ENCODE peak calls at places on chromosomes 13 and 19, in six cellular contexts. One of them, this sample, is unnamed.

GRCh38 chr19:32345261-32346207 is at the start of gene ZNF507:
- DNase-seq in WERI-Rb-1: peak
- DNase-seq in astrocyte of the spinal cord: peak
- DNase-seq in endothelial cell: peak
- DNase-seq in progenitor cell of endocrine pancreas: peak
- DNase-seq in transverse colon: peak
- DNase-seq in this sample: peak

GRCh38 chr13:114037674-114038073 is 63.8 kb upstream of the C13orf46 start:
- DNase-seq in WERI-Rb-1: no peak
- DNase-seq in astrocyte of the spinal cord: no peak
- DNase-seq in endothelial cell: no peak
- DNase-seq in progenitor cell of endocrine pancreas: no peak
- DNase-seq in transverse colon: no peak
- DNase-seq in this sample: no peak

GRCh38 chr19:43901395-43902390 is 33.4 kb downstream of the ZNF45 start:
- DNase-seq in WERI-Rb-1: peak
- DNase-seq in astrocyte of the spinal cord: peak
- DNase-seq in endothelial cell: peak
- DNase-seq in progenitor cell of endocrine pancreas: peak
- DNase-seq in transverse colon: peak
- DNase-seq in this sample: peak

GRCh38 chr13:26062853-26063444 is 11.1 kb upstream of the SHISA2 start:
- DNase-seq in WERI-Rb-1: peak
- DNase-seq in astrocyte of the spinal cord: peak
- DNase-seq in endothelial cell: peak
- DNase-seq in progenitor cell of endocrine pancreas: no peak
- DNase-seq in transverse colon: peak
- DNase-seq in this sample: no peak

GRCh38 chr19:54203151-54203611 is 2.5 kb downstream of the RPS9 start:
- DNase-seq in WERI-Rb-1: no peak
- DNase-seq in astrocyte of the spinal cord: no peak
- DNase-seq in endothelial cell: no peak
- DNase-seq in progenitor cell of endocrine pancreas: no peak
- DNase-seq in transverse colon: no peak
- DNase-seq in this sample: no peak

GRCh38 chr13:29753593-29754485 is 96.6 kb downstream of the UBL3 start:
- DNase-seq in WERI-Rb-1: no peak
- DNase-seq in astrocyte of the spinal cord: peak
- DNase-seq in endothelial cell: no peak
- DNase-seq in progenitor cell of endocrine pancreas: no peak
- DNase-seq in transverse colon: no peak
- DNase-seq in this sample: no peak

GRCh38 chr19:19152668-19153384 is 14.5 kb upstream of the TMEM161A start:
- DNase-seq in WERI-Rb-1: no peak
- DNase-seq in astrocyte of the spinal cord: no peak
- DNase-seq in endothelial cell: no peak
- DNase-seq in progenitor cell of endocrine pancreas: no peak
- DNase-seq in transverse colon: no peak
- DNase-seq in this sample: no peak

GRCh38 chr13:44921931-44922758 is 67.1 kb downstream of the NUFIP1 start:
- DNase-seq in WERI-Rb-1: no peak
- DNase-seq in astrocyte of the spinal cord: peak
- DNase-seq in endothelial cell: no peak
- DNase-seq in progenitor cell of endocrine pancreas: no peak
- DNase-seq in transverse colon: peak
- DNase-seq in this sample: no peak

GRCh38 chr13:106145997-106146864 is 389.2 kb downstream of the EFNB2 start:
- DNase-seq in WERI-Rb-1: no peak
- DNase-seq in astrocyte of the spinal cord: no peak
- DNase-seq in endothelial cell: no peak
- DNase-seq in progenitor cell of endocrine pancreas: no peak
- DNase-seq in transverse colon: peak
- DNase-seq in this sample: no peak
- TF ChIP-seq CTCF in WERI-Rb-1: peak
- TF ChIP-seq CTCF in astrocyte of the spinal cord: no peak
- TF ChIP-seq CTCF in endothelial cell: no peak
- TF ChIP-seq CTCF in progenitor cell of endocrine pancreas: peak
- TF ChIP-seq CTCF in transverse colon: no peak
- TF ChIP-seq CTCF in this sample: no peak

DNA sequence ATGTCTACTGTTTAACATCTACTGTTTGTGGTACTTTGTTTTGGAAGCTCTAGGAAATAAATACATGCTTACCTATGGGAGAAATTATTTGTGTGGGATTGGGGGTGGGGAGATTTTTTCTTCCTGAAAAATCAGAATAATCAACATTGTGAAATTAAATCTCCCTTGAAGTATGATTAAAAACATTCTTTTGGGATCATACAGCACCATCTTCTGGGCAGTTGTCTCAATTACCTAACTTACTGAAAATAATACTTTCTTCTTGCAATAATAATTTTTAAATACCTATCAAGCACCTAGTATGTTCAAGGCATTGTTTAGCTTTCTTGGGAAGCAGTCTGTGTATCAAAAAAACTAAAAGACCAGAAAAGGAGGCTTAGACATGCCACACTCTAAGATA is 576.5 kb upstream of the ARGLU1 start:
- DNase-seq in WERI-Rb-1: no peak
- DNase-seq in astrocyte of the spinal cord: peak
- DNase-seq in endothelial cell: no peak
- DNase-seq in progenitor cell of endocrine pancreas: no peak
- DNase-seq in transverse colon: no peak
- DNase-seq in this sample: no peak
- TF ChIP-seq CTCF in WERI-Rb-1: no peak
- TF ChIP-seq CTCF in astrocyte of the spinal cord: peak
- TF ChIP-seq CTCF in endothelial cell: peak
- TF ChIP-seq CTCF in progenitor cell of endocrine pancreas: peak
- TF ChIP-seq CTCF in transverse colon: no peak
- TF ChIP-seq CTCF in this sample: no peak

DNA sequence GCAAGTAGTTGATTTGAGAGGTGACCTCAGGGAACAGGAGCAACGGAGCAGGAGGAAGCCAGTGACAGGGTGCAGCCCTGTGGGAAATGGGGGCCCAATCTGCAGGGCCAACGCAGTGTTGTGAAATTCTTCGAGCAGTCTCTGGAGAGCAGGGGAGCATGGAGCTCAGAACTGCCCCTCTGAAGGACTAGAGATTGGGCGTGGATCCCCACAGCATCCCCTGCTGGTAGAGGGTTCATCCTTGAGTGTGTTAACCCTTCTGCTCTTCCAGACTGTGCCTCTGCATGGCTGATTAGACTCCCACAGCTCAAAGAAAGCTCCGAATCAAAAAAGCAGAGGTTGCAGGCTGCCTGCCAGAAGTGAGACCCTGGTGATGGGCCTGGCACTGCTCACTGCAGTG is 77.9 kb upstream of the UQCRFS1 start:
- DNase-seq in WERI-Rb-1: no peak
- DNase-seq in astrocyte of the spinal cord: no peak
- DNase-seq in endothelial cell: no peak
- DNase-seq in progenitor cell of endocrine pancreas: no peak
- DNase-seq in transverse colon: no peak
- DNase-seq in this sample: no peak
- TF ChIP-seq CTCF in WERI-Rb-1: peak
- TF ChIP-seq CTCF in astrocyte of the spinal cord: no peak
- TF ChIP-seq CTCF in endothelial cell: no peak
- TF ChIP-seq CTCF in progenitor cell of endocrine pancreas: no peak
- TF ChIP-seq CTCF in transverse colon: no peak
- TF ChIP-seq CTCF in this sample: no peak

GRCh38 chr13:39284801-39285388 is 246.6 kb downstream of the NHLRC3 start:
- DNase-seq in WERI-Rb-1: no peak
- DNase-seq in astrocyte of the spinal cord: no peak
- DNase-seq in endothelial cell: no peak
- DNase-seq in progenitor cell of endocrine pancreas: no peak
- DNase-seq in transverse colon: no peak
- DNase-seq in this sample: no peak
- TF ChIP-seq CTCF in WERI-Rb-1: no peak
- TF ChIP-seq CTCF in astrocyte of the spinal cord: peak
- TF ChIP-seq CTCF in endothelial cell: no peak
- TF ChIP-seq CTCF in progenitor cell of endocrine pancreas: no peak
- TF ChIP-seq CTCF in transverse colon: no peak
- TF ChIP-seq CTCF in this sample: no peak

GRCh38 chr19:1837625-1838105 is 10.6 kb downstream of the REXO1 start:
- DNase-seq in WERI-Rb-1: peak
- DNase-seq in astrocyte of the spinal cord: no peak
- DNase-seq in endothelial cell: peak
- DNase-seq in progenitor cell of endocrine pancreas: peak
- DNase-seq in transverse colon: peak
- DNase-seq in this sample: peak

GRCh38 chr19:1839658-1840540 is 8.4 kb downstream of the REXO1 start:
- DNase-seq in WERI-Rb-1: no peak
- DNase-seq in astrocyte of the spinal cord: no peak
- DNase-seq in endothelial cell: no peak
- DNase-seq in progenitor cell of endocrine pancreas: no peak
- DNase-seq in transverse colon: peak
- DNase-seq in this sample: no peak

GRCh38 chr19:1833540-1833939 is 14.7 kb downstream of the REXO1 start:
- DNase-seq in WERI-Rb-1: no peak
- DNase-seq in astrocyte of the spinal cord: no peak
- DNase-seq in endothelial cell: no peak
- DNase-seq in progenitor cell of endocrine pancreas: no peak
- DNase-seq in transverse colon: no peak
- DNase-seq in this sample: no peak

GRCh38 chr19:1837222-1837565 is 11.1 kb downstream of the REXO1 start:
- DNase-seq in WERI-Rb-1: no peak
- DNase-seq in astrocyte of the spinal cord: no peak
- DNase-seq in endothelial cell: no peak
- DNase-seq in progenitor cell of endocrine pancreas: no peak
- DNase-seq in transverse colon: no peak
- DNase-seq in this sample: no peak

DNA sequence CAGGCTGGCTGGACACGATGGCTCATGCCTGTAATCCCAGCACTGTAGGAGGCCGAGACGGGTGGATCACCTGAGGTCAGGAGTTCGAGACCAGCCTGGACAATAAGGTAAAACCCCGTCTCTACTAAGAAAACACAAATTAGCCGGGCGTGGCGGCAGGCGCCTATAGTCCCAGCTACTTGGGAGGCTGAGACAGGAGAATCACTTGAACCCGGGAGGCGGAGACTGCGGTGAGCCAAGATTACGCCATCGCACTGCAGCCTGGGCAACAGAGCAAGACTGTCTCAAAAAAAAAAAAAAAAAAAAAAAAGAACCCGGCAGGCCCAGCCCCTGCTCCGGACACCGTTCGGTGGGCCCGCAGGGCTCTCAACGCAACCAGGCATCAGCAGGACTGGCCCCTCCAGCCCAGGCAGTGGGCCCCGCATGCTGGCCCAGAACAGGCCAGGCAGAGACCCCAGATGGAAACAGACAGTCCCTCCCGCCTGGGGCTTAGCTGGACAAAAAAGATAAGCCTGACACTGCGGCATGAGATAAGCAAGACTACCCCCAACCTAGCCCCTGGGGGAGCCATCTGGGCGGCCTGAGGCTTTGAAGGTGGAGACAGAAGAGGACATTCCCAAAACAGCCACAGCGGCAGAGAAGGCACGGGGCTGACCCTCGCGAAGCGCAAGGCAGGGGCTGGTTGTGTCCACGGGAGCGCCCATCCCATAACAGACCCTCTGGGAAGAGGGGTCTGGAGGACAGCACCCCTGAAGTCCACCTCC is 11.6 kb downstream of the REXO1 start:
- DNase-seq in WERI-Rb-1: peak
- DNase-seq in astrocyte of the spinal cord: no peak
- DNase-seq in endothelial cell: no peak
- DNase-seq in progenitor cell of endocrine pancreas: no peak
- DNase-seq in transverse colon: no peak
- DNase-seq in this sample: no peak
- TF ChIP-seq CTCF in WERI-Rb-1: no peak
- TF ChIP-seq CTCF in astrocyte of the spinal cord: no peak
- TF ChIP-seq CTCF in endothelial cell: no peak
- TF ChIP-seq CTCF in progenitor cell of endocrine pancreas: no peak
- TF ChIP-seq CTCF in transverse colon: no peak
- TF ChIP-seq CTCF in this sample: no peak

GRCh38 chr19:38211206-38211605 is 12.8 kb downstream of the DPF1 start:
- DNase-seq in WERI-Rb-1: no peak
- DNase-seq in astrocyte of the spinal cord: no peak
- DNase-seq in endothelial cell: no peak
- DNase-seq in progenitor cell of endocrine pancreas: no peak
- DNase-seq in transverse colon: no peak
- DNase-seq in this sample: peak
- TF ChIP-seq CTCF in WERI-Rb-1: no peak
- TF ChIP-seq CTCF in astrocyte of the spinal cord: peak
- TF ChIP-seq CTCF in endothelial cell: peak
- TF ChIP-seq CTCF in progenitor cell of endocrine pancreas: peak
- TF ChIP-seq CTCF in transverse colon: no peak
- TF ChIP-seq CTCF in this sample: peak

DNA sequence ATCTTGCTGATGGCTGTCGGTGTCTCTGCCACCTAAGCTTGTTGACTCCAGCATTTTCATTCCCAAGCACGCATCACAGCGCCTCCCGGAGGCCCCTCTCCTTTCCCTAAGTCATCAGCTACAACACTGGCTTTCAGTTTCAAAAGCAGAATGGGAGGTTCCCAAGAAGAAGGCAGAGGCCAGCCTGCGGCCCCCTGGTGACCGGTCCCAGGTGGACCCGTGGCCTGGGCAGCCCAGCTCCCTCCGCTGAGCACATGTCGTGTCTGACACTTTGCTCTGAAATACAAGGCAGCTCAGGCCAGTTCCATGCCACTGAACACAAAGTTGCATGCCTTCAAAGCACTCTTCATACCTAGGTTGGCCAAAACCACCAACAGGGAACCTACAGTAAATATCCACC is 8.5 kb downstream of the MLLT1 start:
- DNase-seq in WERI-Rb-1: peak
- DNase-seq in astrocyte of the spinal cord: no peak
- DNase-seq in endothelial cell: no peak
- DNase-seq in progenitor cell of endocrine pancreas: no peak
- DNase-seq in transverse colon: no peak
- DNase-seq in this sample: no peak
- TF ChIP-seq CTCF in WERI-Rb-1: peak
- TF ChIP-seq CTCF in astrocyte of the spinal cord: peak
- TF ChIP-seq CTCF in endothelial cell: no peak
- TF ChIP-seq CTCF in progenitor cell of endocrine pancreas: peak
- TF ChIP-seq CTCF in transverse colon: no peak
- TF ChIP-seq CTCF in this sample: no peak